ENCODE peak calls at places on chromosomes 2 and 18, in ten cellular contexts. E is foreskin fibroblast; M is activated CD8-positive, alpha-beta T cell treated with anti-CD3 and anti-CD28 coated beads for 36 hours; L is activated gamma-delta T cell treated with anti-CD3 and anti-CD28 coated beads, Interleukin-2, amount 50 U/mL, for 16 hours; I is HFF-Myc; C is pancreas; A is MCF 10A; Y is fibroblast of pulmonary artery; K is left cardiac atrium; W is mucosa of descending colon. F is an unnamed sample.

GRCh38 chr2:85770786-85771409 is 17.1 kb downstream of the ATOH8 start:
- DNase-seq in C (no peak), E (no peak), I (no peak), Y (no peak), A (no peak), L (no peak), W (no peak), M (no peak), K (no peak), F (no peak)

GRCh38 chr18:45521777-45522176 is 93.5 kb upstream of the SLC14A2 start:
- DNase-seq in W (no peak), K (peak; percentile 47), I (no peak), Y (peak; percentile 18), M (peak; percentile 12), L (no peak), C (no peak), A (peak; percentile 56), E (no peak), F (no peak)

GRCh38 chr2:177078416-177078815 is 134.2 kb upstream of the HNRNPA3 start:
- DNase-seq in A (peak; percentile 89), Y (peak; percentile 7), W (peak; percentile 51), L (no peak), K (peak; percentile 25), C (peak; percentile 61), I (no peak), M (no peak), E (no peak), F (peak; percentile 42)

GRCh38 chr2:152062130-152063091 is 36.4 kb downstream of the CACNB4 start:
- DNase-seq in M (no peak), Y (peak; percentile 37), A (peak; percentile 45), E (peak; percentile 62), I (peak; percentile 11), K (peak; percentile 42), L (no peak), C (no peak), W (no peak), F (peak; percentile 38)

GRCh38 chr18:39561136-39561535 is 1995.5 kb upstream of the CELF4 start:
- DNase-seq in L (no peak), I (no peak), E (peak; percentile 9), Y (peak; percentile 59), M (no peak), C (no peak), W (no peak), A (no peak), K (no peak), F (no peak)

GRCh38 chr2:67075530-67076253 is 321.4 kb upstream of the ETAA1 start:
- DNase-seq in A (no peak), W (no peak), M (no peak), K (no peak), L (no peak), Y (no peak), E (no peak), I (no peak), C (no peak), F (no peak)

GRCh38 chr18:1930291-1931270 is 640.7 kb downstream of the METTL4 start:
- DNase-seq in C (no peak), L (no peak), I (no peak), E (no peak), M (no peak), A (no peak), Y (no peak), W (no peak), K (no peak), F (no peak)

GRCh38 chr2:1942836-1943360 is 198.6 kb upstream of the PXDN start:
- DNase-seq in C (no peak), E (no peak), I (no peak), K (no peak), M (no peak), L (no peak), W (no peak), A (no peak), Y (no peak), F (no peak)

GRCh38 chr2:122643725-122644329 is 888.4 kb downstream of the TSN start:
- DNase-seq in A (peak; percentile 84), C (no peak), L (no peak), M (no peak), K (no peak), I (peak; percentile 0), Y (peak; percentile 90), E (peak; percentile 71), W (no peak), F (no peak)

GRCh38 chr18:44823782-44824181 is 143.1 kb downstream of the SETBP1 start:
- DNase-seq in A (peak; percentile 84), W (no peak), Y (peak; percentile 49), I (no peak), K (no peak), M (peak; percentile 23), E (peak; percentile 59), C (no peak), L (no peak), F (no peak)

GRCh38 chr2:227164745-227165350 is 424 bp downstream of the COL4A3 start:
- DNase-seq in Y (no peak), I (no peak), E (no peak), C (no peak), L (no peak), K (peak; percentile 45), A (peak; percentile 16), W (peak; percentile 42), M (peak; percentile 56), F (peak; percentile 32)

GRCh38 chr2:240570531-240571313 is 2.4 kb downstream of the RNPEPL1 start:
- DNase-seq in C (no peak), L (no peak), M (no peak), A (no peak), E (no peak), Y (no peak), W (peak; percentile 33), K (peak; percentile 17), I (no peak), F (peak; percentile 21)

GRCh38 chr2:136986605-136987221 is 221.4 kb downstream of the THSD7B start:
- DNase-seq in K (no peak), I (no peak), E (no peak), M (no peak), C (no peak), Y (no peak), W (no peak), L (no peak), A (no peak), F (no peak)

GRCh38 chr2:193502363-193503035 is 1307.8 kb upstream of the TMEFF2 start:
- DNase-seq in M (no peak), W (no peak), A (no peak), I (no peak), C (no peak), E (no peak), Y (peak; percentile 2), K (no peak), L (no peak), F (no peak)

GRCh38 chr18:56162316-56162715 is 476.1 kb downstream of the TXNL1 start:
- DNase-seq in W (no peak), L (no peak), C (no peak), M (no peak), E (no peak), Y (peak; percentile 27), I (no peak), A (no peak), K (no peak), F (no peak)

GRCh38 chr18:58590827-58591226 is 38.1 kb downstream of the ALPK2 start:
- DNase-seq in A (no peak), I (no peak), K (no peak), E (no peak), L (no peak), Y (no peak), C (no peak), M (no peak), W (no peak), F (no peak)

GRCh38 chr2:233368756-233369155 is 14.5 kb downstream of the DGKD start:
- DNase-seq in K (no peak), I (no peak), Y (no peak), L (no peak), A (no peak), C (no peak), W (no peak), M (no peak), E (no peak), F (no peak)

GRCh38 chr2:201452856-201453643 is 1.5 kb downstream of the STRADB start:
- DNase-seq in W (no peak), C (no peak), E (no peak), K (no peak), L (no peak), I (no peak), M (no peak), A (no peak), Y (no peak), F (no peak)